ENCODE peak calls at places on chromosomes 16 and 17, in nine cellular contexts. U is stimulated activated CD8-positive, alpha-beta memory T cell treated with anti-CD3 and anti-CD28 coated beads, Interleukin-12 subunit alpha, Interleukin-12 subunit beta, amount 100 ng/mL, for 1 hour; J is skeletal muscle cell; A is effector CD8-positive, alpha-beta T cell; V is BJ; F is DMS53; G is LNCaP clone FGC; D is fibroblast of the conjunctiva; I is upper lobe of right lung. E is an unnamed sample.

GRCh38 chr17:851986-852385 is 69.8 kb downstream of the MRM3 start:
- DNase-seq in U (no peak), J (no peak), A (no peak), V (no peak), F (no peak), G (no peak), D (no peak), I (no peak), E (no peak)

GRCh38 chr16:23013484-23013883 is 135.8 kb downstream of the USP31 start:
- DNase-seq in U (no peak), J (no peak), A (no peak), V (no peak), F (peak), G (no peak), D (no peak), I (no peak), E (no peak)

GRCh38 chr17:61305024-61305423 is 94.6 kb upstream of the TBX2 start:
- DNase-seq in U (no peak), J (peak), A (no peak), V (no peak), F (no peak), G (no peak), D (no peak), I (no peak), E (no peak)

GRCh38 chr16:88561485-88562369 is 8.5 kb upstream of the ZC3H18 start:
- DNase-seq in U (peak), J (no peak), A (peak), V (no peak), F (peak), G (no peak), D (no peak), I (no peak), E (peak)

GRCh38 chr17:46820592-46821450 is 2.3 kb upstream of the WNT3 start:
- DNase-seq in U (no peak), J (no peak), A (no peak), V (no peak), F (peak), G (no peak), D (no peak), I (no peak), E (no peak)

GRCh38 chr17:32485261-32485955 is 1.4 kb upstream of the CDK5R1 start:
- DNase-seq in U (no peak), J (no peak), A (no peak), V (no peak), F (peak), G (no peak), D (no peak), I (peak), E (no peak)

GRCh38 chr17:30084773-30085172 is 31.8 kb upstream of the NSRP1 start:
- DNase-seq in U (no peak), J (no peak), A (no peak), V (no peak), F (peak), G (no peak), D (no peak), I (no peak), E (no peak)

GRCh38 chr17:49498037-49498615 is 3.0 kb downstream of the NGFR start:
- DNase-seq in U (no peak), J (no peak), A (no peak), V (no peak), F (no peak), G (no peak), D (no peak), I (no peak), E (no peak)

GRCh38 chr17:80413771-80414507 is 1.0 kb upstream of the ENDOV start:
- DNase-seq in U (no peak), J (no peak), A (no peak), V (no peak), F (peak), G (no peak), D (no peak), I (no peak), E (no peak)

GRCh38 chr16:57390635-57391307 is 13.8 kb upstream of the CCL17 start:
- DNase-seq in U (no peak), J (no peak), A (no peak), V (no peak), F (no peak), G (no peak), D (no peak), I (no peak), E (peak)

GRCh38 chr16:83914091-83914710 is 15.3 kb downstream of the MLYCD start:
- DNase-seq in U (no peak), J (no peak), A (no peak), V (no peak), F (no peak), G (no peak), D (no peak), I (no peak), E (no peak)

GRCh38 chr17:15957206-15957605 is 12.3 kb downstream of the ADORA2B start:
- DNase-seq in U (no peak), J (no peak), A (no peak), V (no peak), F (no peak), G (no peak), D (no peak), I (no peak), E (no peak)

GRCh38 chr16:80614908-80615696 is 74.3 kb downstream of the DYNLRB2 start:
- DNase-seq in U (no peak), J (peak), A (no peak), V (peak), F (peak), G (no peak), D (peak), I (no peak), E (peak)

GRCh38 chr17:71709271-71709670 is 411.5 kb upstream of the SOX9 start:
- DNase-seq in U (no peak), J (peak), A (no peak), V (peak), F (no peak), G (no peak), D (peak), I (no peak), E (no peak)

GRCh38 chr17:66953661-66954060 is 10.8 kb upstream of the CACNG4 start:
- DNase-seq in U (no peak), J (no peak), A (no peak), V (no peak), F (no peak), G (no peak), D (no peak), I (no peak), E (no peak)

GRCh38 chr17:9401434-9401833 is 174.2 kb downstream of the STX8 start:
- DNase-seq in U (no peak), J (peak), A (no peak), V (no peak), F (no peak), G (no peak), D (no peak), I (no peak), E (peak)

E was measured in cardiac fibroblast.